ENCODE peak calls at places on chromosomes 13 and 19, in ten cellular contexts. Y is T-cell; B is amygdala; Q is fibroblast of the aortic adventitia; J is amniotic stem cell; N is RWPE1; X is HFFc6; F is stromal cell of bone marrow; O is endothelial cell; R is stimulated activated effector memory CD8-positive, alpha-beta T cell treated with anti-CD3 and anti-CD28 coated beads, Interleukin-12 subunit alpha, Interleukin-12 subunit beta, amount 100 ng/mL, for 72 hours. V is an unnamed sample.

GRCh38 chr13:44300895-44301638 is 72.6 kb upstream of the SERP2 start:
- DNase-seq in F (no peak), J (peak; percentile 6), N (peak; percentile 92), O (no peak), R (no peak), Y (no peak), B (no peak), Q (peak; percentile 77), X (peak; percentile 52), V (peak; percentile 22)

GRCh38 chr13:21579754-21580316 is 24.1 kb downstream of the MICU2 start:
- DNase-seq in Q (no peak), J (no peak), B (no peak), F (no peak), O (no peak), N (no peak), X (no peak), Y (no peak), R (no peak), V (no peak)

GRCh38 chr19:48713041-48713863 is 6.3 kb downstream of the MAMSTR start:
- DNase-seq in B (no peak), Q (no peak), F (no peak), O (peak; percentile 34), X (no peak), R (no peak), N (no peak), J (no peak), Y (no peak), V (no peak)

GRCh38 chr13:49649244-49649962 is 21.1 kb downstream of the ARL11 start:
- DNase-seq in N (peak; percentile 21), J (no peak), O (no peak), F (no peak), Q (peak; percentile 55), B (no peak), Y (no peak), R (no peak), X (peak; percentile 49), V (peak; percentile 0)

GRCh38 chr13:27926644-27927434 is 7.0 kb downstream of the PDX1 start:
- DNase-seq in B (no peak), N (no peak), O (no peak), X (no peak), R (no peak), F (no peak), J (no peak), Y (no peak), Q (no peak), V (no peak)

GRCh38 chr13:30108913-30109237 is 198.5 kb downstream of the KATNAL1 start:
- DNase-seq in O (no peak), B (no peak), Q (no peak), R (no peak), N (peak; percentile 80), Y (no peak), F (no peak), J (no peak), X (no peak), V (no peak)

GRCh38 chr13:46846736-46847135 is 49.8 kb upstream of the ESD start:
- DNase-seq in Y (no peak), N (no peak), X (no peak), B (no peak), R (no peak), Q (no peak), J (no peak), O (no peak), F (no peak), V (no peak)

GRCh38 chr13:58480011-58480410 is 848.5 kb downstream of the PCDH17 start:
- DNase-seq in X (no peak), Y (no peak), R (no peak), F (no peak), J (no peak), N (no peak), B (no peak), Q (no peak), O (no peak), V (no peak)

GRCh38 chr13:29621401-29621800 is 25.9 kb upstream of the SLC7A1 start:
- DNase-seq in O (no peak), N (no peak), X (peak; percentile 73), R (no peak), B (no peak), F (peak; percentile 7), J (no peak), Y (no peak), Q (no peak), V (no peak)

GRCh38 chr19:13784731-13785452 is 10.4 kb upstream of the ZSWIM4 start:
- DNase-seq in Q (peak; percentile 68), O (peak; percentile 71), R (peak; percentile 57), J (peak; percentile 67), B (peak; percentile 12), Y (peak; percentile 50), N (peak; percentile 55), F (peak; percentile 54), X (peak; percentile 58), V (peak; percentile 17)

GRCh38 chr13:113926951-113927660 is 46.8 kb downstream of the C13orf46 start:
- DNase-seq in N (no peak), B (no peak), F (no peak), O (no peak), Y (no peak), R (no peak), Q (no peak), X (no peak), J (no peak), V (no peak)

GRCh38 chr13:97913206-97913605 is 40.3 kb upstream of the IPO5 start:
- DNase-seq in O (no peak), F (no peak), B (no peak), N (no peak), J (no peak), Y (no peak), R (no peak), Q (peak; percentile 55), X (no peak), V (no peak)

GRCh38 chr19:42407816-42408175 is 17.7 kb upstream of the CNFN start:
- DNase-seq in N (no peak), O (no peak), X (no peak), Q (no peak), B (no peak), R (no peak), J (no peak), F (no peak), Y (no peak), V (no peak)

GRCh38 chr19:5312058-5312457 is 28.6 kb downstream of the PTPRS start:
- DNase-seq in Q (no peak), N (no peak), F (no peak), X (no peak), O (no peak), J (no peak), R (no peak), Y (no peak), B (no peak), V (no peak)

GRCh38 chr19:18344546-18344945 is 4.1 kb downstream of the PGPEP1 start:
- DNase-seq in B (no peak), R (no peak), O (no peak), J (no peak), F (no peak), N (no peak), Y (no peak), Q (no peak), X (no peak), V (no peak)

GRCh38 chr13:22455036-22455435 is 725.7 kb upstream of the SGCG start:
- DNase-seq in X (no peak), N (no peak), B (no peak), R (no peak), J (no peak), Y (no peak), O (no peak), F (no peak), Q (no peak), V (no peak)

GRCh38 chr13:101346942-101347728 is 69.2 kb downstream of the NALCN start:
- DNase-seq in Y (no peak), X (peak; percentile 6), B (no peak), O (no peak), R (no peak), N (no peak), Q (peak; percentile 34), F (no peak), J (no peak), V (no peak)

GRCh38 chr13:54029720-54030119 is 1001.1 kb downstream of the OLFM4 start:
- DNase-seq in B (no peak), X (no peak), Y (no peak), N (no peak), J (no peak), O (no peak), Q (no peak), F (no peak), R (no peak), V (no peak)

GRCh38 chr19:49639401-49640112 is 386 bp downstream of the RRAS start:
- DNase-seq in N (no peak), J (no peak), R (no peak), F (no peak), X (no peak), B (no peak), O (no peak), Q (no peak), Y (no peak), V (no peak)

GRCh38 chr19:344625-345319 is at the start of gene MIER2:
- DNase-seq in F (peak; percentile 47), N (peak; percentile 95), Y (peak; percentile 57), B (peak; percentile 60), Q (peak; percentile 65), R (peak; percentile 100), X (peak; percentile 64), O (peak; percentile 97), J (peak; percentile 31), V (peak; percentile 16)

GRCh38 chr13:27496006-27496405 is 45.6 kb upstream of the MTIF3 start:
- DNase-seq in J (no peak), O (no peak), Y (no peak), X (no peak), B (no peak), N (no peak), Q (no peak), R (no peak), F (no peak), V (no peak)

GRCh38 chr19:45882652-45883585 is 3.0 kb downstream of the IRF2BP1 start:
- DNase-seq in O (peak; percentile 94), Y (peak; percentile 67), Q (peak; percentile 86), X (peak; percentile 71), R (peak; percentile 86), B (peak; percentile 7), N (peak; percentile 81), J (peak; percentile 38), F (peak; percentile 60), V (peak; percentile 27)

GRCh38 chr19:48724796-48725753 is 5.5 kb upstream of the MAMSTR start:
- DNase-seq in Y (peak; percentile 49), X (peak; percentile 78), O (peak; percentile 68), J (no peak), Q (peak; percentile 97), R (no peak), N (peak; percentile 57), B (no peak), F (peak; percentile 86), V (peak; percentile 41)

GRCh38 chr13:62209539-62209938 is 793.9 kb upstream of the PCDH20 start:
- DNase-seq in X (no peak), J (no peak), F (no peak), Y (no peak), N (no peak), Q (no peak), R (no peak), O (no peak), B (no peak), V (no peak)

GRCh38 chr19:48713864-48714755 is 5.4 kb downstream of the MAMSTR start:
- DNase-seq in Q (peak; percentile 99), N (peak; percentile 100), Y (peak; percentile 97), O (peak; percentile 98), J (peak; percentile 99), R (peak; percentile 94), B (peak; percentile 98), X (peak; percentile 99), F (peak; percentile 99), V (peak; percentile 99)

GRCh38 chr13:106029901-106030300 is 505.6 kb downstream of the EFNB2 start:
- DNase-seq in R (no peak), N (no peak), O (no peak), J (no peak), X (no peak), B (no peak), Y (no peak), Q (no peak), F (no peak), V (no peak)

GRCh38 chr19:16066611-16067104 is 9.6 kb upstream of the TPM4 start:
- DNase-seq in N (peak; percentile 72), R (no peak), J (no peak), B (no peak), Y (peak; percentile 43), X (peak; percentile 25), O (no peak), F (no peak), Q (peak; percentile 74), V (no peak)

GRCh38 chr19:53196777-53197396 is 3.7 kb upstream of the ZNF665 start:
- DNase-seq in R (peak; percentile 86), Y (peak; percentile 95), F (peak; percentile 79), O (peak; percentile 91), N (peak; percentile 92), J (peak; percentile 20), X (peak; percentile 35), B (peak; percentile 92), Q (peak; percentile 84), V (peak; percentile 57)

V was measured in DMS 273 treated with DMSO at 0.1 percent for 48 hours.